ENCODE peak calls at places on chromosomes 16 and 17, in nine cellular contexts. P is psoas muscle; T is cardiac muscle cell; C is lung; R is adrenal gland; J is esophagus squamous epithelium; H is iPS DF 6.9; O is neural progenitor cell; A is effector memory CD4-positive, alpha-beta T cell. F is an unnamed sample.

GRCh38 chr17:57337390-57337789 is 81.1 kb downstream of the MSI2 start:
- DNase-seq in P (no peak), T (no peak), C (no peak), R (peak; percentile 37), J (no peak), H (no peak), O (no peak), A (no peak), F (no peak)

GRCh38 chr17:40518401-40519088 is 17.1 kb upstream of the TNS4 start:
- DNase-seq in P (no peak), T (no peak), C (no peak), R (no peak), J (no peak), H (no peak), O (no peak), A (no peak), F (peak; percentile 61)

GRCh38 chr16:86018487-86018886 is 119.5 kb downstream of the IRF8 start:
- DNase-seq in P (no peak), T (no peak), C (peak; percentile 37), R (peak; percentile 20), J (no peak), H (no peak), O (no peak), A (no peak), F (peak; percentile 49)

GRCh38 chr16:31082368-31083045 is 6.2 kb downstream of the PRSS53 start:
- DNase-seq in P (no peak), T (no peak), C (no peak), R (no peak), J (no peak), H (no peak), O (no peak), A (no peak), F (no peak)

GRCh38 chr16:8632675-8633182 is 11.2 kb downstream of the METTL22 start:
- DNase-seq in P (peak; percentile 64), T (no peak), C (peak; percentile 38), R (peak; percentile 63), J (no peak), H (no peak), O (no peak), A (no peak), F (peak; percentile 15)

GRCh38 chr16:66359012-66359411 is 7.5 kb upstream of the CDH5 start:
- DNase-seq in P (no peak), T (peak; percentile 19), C (no peak), R (no peak), J (no peak), H (no peak), O (no peak), A (no peak), F (no peak)

GRCh38 chr16:66618588-66618987 is 14.1 kb downstream of the CMTM3 start:
- DNase-seq in P (peak; percentile 73), T (no peak), C (no peak), R (peak; percentile 78), J (no peak), H (no peak), O (no peak), A (no peak), F (no peak)

GRCh38 chr16:55035037-55035436 is 104.4 kb downstream of the IRX5 start:
- DNase-seq in P (no peak), T (peak; percentile 56), C (peak; percentile 36), R (no peak), J (no peak), H (no peak), O (peak; percentile 80), A (no peak), F (no peak)

GRCh38 chr16:13923703-13924298 is 3.8 kb downstream of the ERCC4 start:
- DNase-seq in P (no peak), T (peak; percentile 55), C (no peak), R (no peak), J (no peak), H (no peak), O (peak; percentile 56), A (no peak), F (no peak)

GRCh38 chr16:78696797-78697196 is 597.3 kb downstream of the WWOX start:
- DNase-seq in P (no peak), T (no peak), C (no peak), R (no peak), J (no peak), H (no peak), O (no peak), A (no peak), F (no peak)

GRCh38 chr16:77677129-77677528 is 45.2 kb upstream of the NUDT7 start:
- DNase-seq in P (no peak), T (no peak), C (no peak), R (no peak), J (no peak), H (no peak), O (no peak), A (no peak), F (no peak)

GRCh38 chr17:5210853-5211252 is 19.2 kb upstream of the ZNF594 start:
- DNase-seq in P (no peak), T (no peak), C (no peak), R (no peak), J (no peak), H (no peak), O (no peak), A (no peak), F (no peak)

GRCh38 chr16:23508589-23509440 is 1.5 kb downstream of the GGA2 start:
- DNase-seq in P (no peak), T (peak; percentile 41), C (no peak), R (no peak), J (no peak), H (no peak), O (peak; percentile 73), A (no peak), F (peak; percentile 34)

GRCh38 chr17:4028436-4028835 is 64.2 kb upstream of the ATP2A3 start:
- DNase-seq in P (no peak), T (no peak), C (no peak), R (no peak), J (no peak), H (no peak), O (no peak), A (no peak), F (no peak)
- H3K9me3 ChIP-seq in P (peaks cover 13% of the 10 kb centered on the region), T (no peaks in the 10 kb centered on the region), C (peaks cover 11% of the 10 kb centered on the region), R (peaks cover 6% of the 10 kb centered on the region), J (no peaks in the 10 kb centered on the region), H (peaks cover 3% of the 10 kb centered on the region), O (peaks cover 5% of the 10 kb centered on the region), A (no peaks in the 10 kb centered on the region), F (peaks cover 16% of the 10 kb centered on the region)

DNA sequence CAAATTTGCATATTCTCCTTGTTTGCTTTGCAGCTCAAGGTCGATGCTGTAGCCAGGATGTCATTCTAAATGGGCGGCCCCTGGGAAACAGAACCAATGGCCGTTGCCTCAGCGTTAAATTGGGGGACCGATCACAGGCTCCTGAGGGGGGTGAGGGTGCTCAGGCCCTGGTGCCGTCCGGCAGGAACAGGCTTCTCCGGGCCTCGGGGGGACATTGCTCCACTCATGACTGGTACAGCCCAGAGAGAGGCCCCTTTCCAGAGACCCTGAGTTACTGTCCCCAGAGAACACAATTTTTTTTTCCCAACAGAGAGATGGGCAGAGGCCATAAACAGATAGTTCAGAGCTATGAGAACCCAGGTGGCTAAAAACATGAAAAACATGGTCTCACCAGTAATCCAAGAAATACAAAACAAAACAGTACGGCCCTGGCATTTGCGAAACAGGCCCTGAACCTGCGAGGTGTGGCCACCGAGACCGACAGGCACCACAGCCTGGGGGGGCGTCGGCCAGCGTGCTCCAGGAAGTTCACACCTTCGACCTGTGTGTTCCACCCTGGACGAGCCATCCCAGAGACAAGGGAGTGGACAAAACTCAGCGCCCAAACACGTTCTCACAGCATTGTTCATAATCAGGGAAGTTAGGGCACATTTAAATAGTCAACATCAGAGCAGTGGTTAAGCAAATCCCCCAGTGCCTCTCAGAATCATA is 82.8 kb downstream of the METRNL start:
- DNase-seq in P (no peak), T (no peak), C (peak; percentile 25), R (no peak), J (no peak), H (no peak), O (no peak), A (no peak), F (no peak)
- H3K4me1 ChIP-seq in P (no peaks in the 10 kb centered on the region), T (no peaks in the 10 kb centered on the region), C (no peaks in the 10 kb centered on the region), R (no peaks in the 10 kb centered on the region), J (no peaks in the 10 kb centered on the region), H (no peaks in the 10 kb centered on the region), O (no peaks in the 10 kb centered on the region), A (no peaks in the 10 kb centered on the region), F (no peaks in the 10 kb centered on the region)

GRCh38 chr16:970766-971581 is at the start of gene LMF1:
- DNase-seq in P (peak; percentile 97), T (peak; percentile 92), C (peak; percentile 92), R (peak; percentile 92), J (peak; percentile 56), H (no peak), O (peak; percentile 96), A (peak; percentile 95), F (peak; percentile 97)

GRCh38 chr16:971582-971905 is 760 bp upstream of the LMF1 start:
- DNase-seq in P (no peak), T (no peak), C (no peak), R (no peak), J (no peak), H (no peak), O (no peak), A (no peak), F (no peak)

GRCh38 chr16:969508-970378 is 1.0 kb downstream of the LMF1 start:
- DNase-seq in P (peak; percentile 76), T (peak; percentile 47), C (no peak), R (no peak), J (no peak), H (no peak), O (no peak), A (no peak), F (peak; percentile 32)

GRCh38 chr16:971981-972315 is 1.2 kb upstream of the LMF1 start:
- DNase-seq in P (no peak), T (no peak), C (no peak), R (no peak), J (no peak), H (no peak), O (no peak), A (no peak), F (no peak)

DNA sequence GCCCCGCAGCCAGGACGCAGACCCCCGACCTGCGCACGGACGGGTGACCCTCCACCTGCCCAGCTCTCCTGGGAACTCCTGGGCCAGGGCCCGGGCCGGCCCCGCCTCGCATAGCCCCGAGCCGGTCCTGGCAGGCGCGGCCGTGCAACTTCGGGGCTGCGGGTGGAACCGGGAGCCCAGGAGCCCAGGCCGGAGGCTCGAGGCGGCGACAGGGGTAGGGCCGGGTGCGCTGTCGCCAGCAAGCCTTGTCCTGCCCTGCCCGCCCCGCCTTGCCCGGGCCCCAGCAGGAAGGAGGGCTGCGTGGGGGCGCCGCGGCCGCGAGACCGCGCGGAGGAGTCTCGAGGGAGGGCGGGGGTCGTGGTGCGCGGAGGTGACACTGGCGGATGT is 412 bp downstream of the LMF1 start:
- DNase-seq in P (no peak), T (no peak), C (no peak), R (no peak), J (no peak), H (no peak), O (peak; percentile 56), A (no peak), F (no peak)
- H3K9me3 ChIP-seq in P (no peaks in the 10 kb centered on the region), T (no peaks in the 10 kb centered on the region), C (peaks cover 2% of the 10 kb centered on the region), R (no peaks in the 10 kb centered on the region), J (no peaks in the 10 kb centered on the region), H (no peaks in the 10 kb centered on the region), O (no peaks in the 10 kb centered on the region), A (no peaks in the 10 kb centered on the region), F (no peaks in the 10 kb centered on the region)

DNA sequence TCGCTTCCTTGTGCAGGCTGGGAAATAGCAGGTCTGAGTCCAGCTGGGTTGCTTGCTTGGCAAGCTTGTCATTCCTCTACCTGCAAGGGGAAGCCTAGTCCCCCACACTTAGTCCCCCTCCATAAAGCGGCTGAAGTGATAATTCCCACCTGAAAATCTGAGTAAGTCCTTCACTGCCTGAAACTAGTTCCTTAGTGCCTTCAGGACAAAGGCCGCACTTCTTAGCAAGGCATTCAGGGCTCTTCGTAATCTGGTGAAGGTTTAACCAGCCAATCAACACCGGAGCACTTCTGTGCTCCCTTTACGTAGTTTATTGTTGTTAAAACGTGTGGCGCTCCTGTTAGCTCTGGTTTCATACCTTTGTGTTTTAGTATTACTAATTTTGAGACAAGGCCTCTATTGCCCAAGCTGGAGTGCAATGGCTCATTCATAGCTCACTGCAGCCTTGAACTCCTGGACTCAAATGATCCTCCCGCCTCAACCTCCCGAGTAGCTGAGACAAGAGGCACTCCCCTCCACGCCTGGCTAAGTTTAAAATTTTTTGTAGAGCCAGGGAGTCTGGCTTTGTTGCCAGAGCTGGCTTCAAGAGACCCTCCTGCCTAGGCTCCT is 841 bp downstream of the PSKH1 start:
- DNase-seq in P (no peak), T (no peak), C (no peak), R (no peak), J (no peak), H (no peak), O (peak; percentile 48), A (no peak), F (no peak)
- H3K4me1 ChIP-seq in P (peaks cover 53% of the 10 kb centered on the region), T (peaks cover 9% of the 10 kb centered on the region), C (peaks cover 14% of the 10 kb centered on the region), R (peaks cover 31% of the 10 kb centered on the region), J (peaks cover 25% of the 10 kb centered on the region), H (no peaks in the 10 kb centered on the region), O (peaks cover 7% of the 10 kb centered on the region), A (peaks cover 17% of the 10 kb centered on the region), F (peaks cover 35% of the 10 kb centered on the region)